ENCODE peak calls at places on chromosome 12, in five cellular contexts. Q is hepatocyte, O is mammary epithelial cell, Y is endothelial cell of umbilical vein, E is GM23338. U is an unnamed sample.

GRCh38 chr12:31339831-31340622 is 14.1 kb upstream of the SINHCAF start:
- DNase-seq in Q (no peak), O (no peak), Y (no peak), E (peak), U (peak)

GRCh38 chr12:13049816-13050215 is 5.6 kb downstream of the FAM234B start:
- DNase-seq in Q (no peak), O (no peak), Y (peak), E (peak), U (no peak)

GRCh38 chr12:69065804-69066203 is 132.8 kb upstream of the CPM start:
- DNase-seq in Q (no peak), O (no peak), Y (no peak), E (no peak), U (peak)

GRCh38 chr12:114396869-114397719 is 8.8 kb downstream of the TBX5 start:
- DNase-seq in Q (no peak), O (no peak), Y (no peak), E (no peak), U (no peak)

GRCh38 chr12:11836282-11836963 is 186.9 kb downstream of the ETV6 start:
- DNase-seq in Q (no peak), O (no peak), Y (no peak), E (no peak), U (no peak)

GRCh38 chr12:73769337-73769736 is 768.3 kb upstream of the ATXN7L3B start:
- DNase-seq in Q (peak), O (no peak), Y (no peak), E (no peak), U (no peak)

GRCh38 chr12:67705394-67706370 is 57.1 kb downstream of the DYRK2 start:
- DNase-seq in Q (no peak), O (peak), Y (peak), E (no peak), U (peak)

GRCh38 chr12:30792648-30793499 is 38.1 kb upstream of the CAPRIN2 start:
- DNase-seq in Q (no peak), O (peak), Y (peak), E (peak), U (peak)

GRCh38 chr12:113670742-113671141 is 199.1 kb upstream of the LHX5 start:
- DNase-seq in Q (no peak), O (no peak), Y (no peak), E (no peak), U (no peak)

GRCh38 chr12:53232641-53233538 is 881 bp upstream of the RARG start:
- DNase-seq in Q (peak), O (peak), Y (no peak), E (peak), U (peak)

GRCh38 chr12:57215065-57215464 is 1.5 kb upstream of the NXPH4 start:
- DNase-seq in Q (no peak), O (no peak), Y (no peak), E (no peak), U (no peak)
- TF ChIP-seq EZH2 in Q (no peak), O (no peak), Y (no peak), E (no peak), U (no peak)

GRCh38 chr12:54996235-54996634 is 11.7 kb upstream of the TESPA1 start:
- DNase-seq in Q (no peak), O (no peak), Y (no peak), E (no peak), U (no peak)
- H2AFZ ChIP-seq in Q (no peak), O (no peak), Y (no peak), E (peak), U (no peak)

GRCh38 chr12:14416658-14417057 is 51.2 kb downstream of the ATF7IP start:
- DNase-seq in Q (peak), O (peak), Y (peak), E (peak), U (peak)
- TF ChIP-seq EZH2 in Q (no peak), O (no peak), Y (no peak), E (no peak), U (no peak)

GRCh38 chr12:50550530-50551223 is 45.9 kb downstream of the DIP2B start:
- DNase-seq in Q (peak), O (peak), Y (peak), E (no peak), U (peak)

GRCh38 chr12:50551866-50552265 is 47.1 kb downstream of the DIP2B start:
- DNase-seq in Q (no peak), O (peak), Y (no peak), E (no peak), U (no peak)

GRCh38 chr12:50546441-50547318 is 41.9 kb downstream of the DIP2B start:
- DNase-seq in Q (no peak), O (no peak), Y (peak), E (no peak), U (peak)

GRCh38 chr12:50547742-50548141 is 43.0 kb downstream of the DIP2B start:
- DNase-seq in Q (no peak), O (no peak), Y (no peak), E (no peak), U (no peak)

DNA sequence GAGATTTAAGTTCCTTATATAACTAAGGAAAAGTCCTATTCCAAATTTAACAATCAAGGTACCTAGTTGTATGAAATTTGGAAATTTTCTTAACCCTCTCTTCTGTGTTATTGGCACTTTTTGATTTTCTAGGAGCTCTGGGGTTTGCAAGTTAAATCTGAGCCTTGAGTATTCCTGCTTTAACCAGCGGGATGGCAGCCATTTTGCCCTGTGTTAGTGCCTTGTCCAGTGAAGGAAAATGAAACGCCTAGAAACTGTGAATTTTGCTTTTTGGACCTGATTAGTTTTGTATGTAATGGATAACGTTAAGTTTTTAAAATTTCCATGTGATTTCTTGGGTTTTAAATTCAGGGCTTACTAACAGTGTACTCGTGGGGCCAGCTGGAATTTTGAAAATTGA is 45.1 kb downstream of the DIP2B start:
- DNase-seq in Q (no peak), O (no peak), Y (no peak), E (no peak), U (no peak)
- H2AFZ ChIP-seq in Q (no peak), O (no peak), Y (peak), E (no peak), U (no peak)

GRCh38 chr12:59404109-59404650 is 191.6 kb upstream of the SLC16A7 start:
- DNase-seq in Q (no peak), O (no peak), Y (no peak), E (no peak), U (no peak)
- TF ChIP-seq EZH2 in Q (no peak), O (no peak), Y (no peak), E (no peak), U (no peak)

U was measured in PC-3.